ENCODE peak calls at places on chromosomes 12 and 14, in five cellular contexts. K is astrocyte of the cerebellum, R is SK-N-SH, W is astrocyte of the spinal cord, S is fibroblast of pulmonary artery. O is an unnamed sample.

GRCh38 chr12:45732936-45733335 is 3.4 kb downstream of the ARID2 start:
- DNase-seq in K (no peak), R (no peak), W (peak), S (peak), O (no peak)

GRCh38 chr12:3049596-3050314 is 27.4 kb upstream of the TSPAN9 start:
- DNase-seq in K (no peak), R (no peak), W (no peak), S (no peak), O (peak)

GRCh38 chr12:18427520-18427919 is 166.2 kb downstream of the PIK3C2G start:
- DNase-seq in K (no peak), R (no peak), W (no peak), S (no peak), O (no peak)

GRCh38 chr14:23882884-23883283 is 70.7 kb upstream of the DHRS4 start:
- DNase-seq in K (no peak), R (no peak), W (no peak), S (no peak), O (no peak)

GRCh38 chr12:123119808-123120207 is 31.1 kb downstream of the PITPNM2 start:
- DNase-seq in K (no peak), R (no peak), W (no peak), S (no peak), O (no peak)

GRCh38 chr12:12946686-12947355 is 5.1 kb downstream of the GPRC5D start:
- DNase-seq in K (no peak), R (no peak), W (no peak), S (no peak), O (no peak)

GRCh38 chr14:64201296-64201695 is 92.9 kb downstream of the ESR2 start:
- DNase-seq in K (no peak), R (no peak), W (no peak), S (no peak), O (no peak)

GRCh38 chr14:36105401-36105800 is 71.1 kb downstream of the PTCSC3 start:
- DNase-seq in K (no peak), R (no peak), W (no peak), S (no peak), O (peak)

GRCh38 chr14:50225974-50226297 is 5.4 kb downstream of the SOS2 start:
- DNase-seq in K (no peak), R (no peak), W (no peak), S (no peak), O (peak)

GRCh38 chr14:59688224-59689170 is 111.9 kb upstream of the CCDC175 start:
- DNase-seq in K (peak), R (peak), W (peak), S (peak), O (peak)

GRCh38 chr12:32217354-32218310 is 111.0 kb downstream of the BICD1 start:
- DNase-seq in K (peak), R (no peak), W (peak), S (peak), O (peak)

GRCh38 chr14:34046799-34047520 is 96.1 kb upstream of the EGLN3 start:
- DNase-seq in K (no peak), R (no peak), W (no peak), S (no peak), O (no peak)

GRCh38 chr12:70540996-70541395 is 96.2 kb downstream of the PTPRB start:
- DNase-seq in K (no peak), R (no peak), W (no peak), S (no peak), O (no peak)

GRCh38 chr12:130491421-130492357 is 154.0 kb downstream of the PIWIL1 start:
- DNase-seq in K (no peak), R (no peak), W (no peak), S (no peak), O (no peak)

GRCh38 chr12:49200882-49201594 is 12.2 kb upstream of the TUBA1A start:
- DNase-seq in K (peak), R (peak), W (peak), S (peak), O (peak)

GRCh38 chr12:131803995-131804521 is 24.1 kb upstream of the MMP17 start:
- DNase-seq in K (peak), R (no peak), W (peak), S (peak), O (no peak)

GRCh38 chr12:49784756-49785409 is 43.3 kb downstream of the NCKAP5L start:
- DNase-seq in K (no peak), R (no peak), W (peak), S (peak), O (no peak)

GRCh38 chr14:93957333-93957710 is 19.0 kb downstream of the ASB2 start:
- DNase-seq in K (no peak), R (no peak), W (no peak), S (no peak), O (no peak)

GRCh38 chr14:103189481-103190470 is 66.5 kb downstream of the TNFAIP2 start:
- DNase-seq in K (no peak), R (no peak), W (no peak), S (no peak), O (no peak)

GRCh38 chr12:11500861-11501230 is 105.5 kb upstream of the PRB2 start:
- DNase-seq in K (no peak), R (no peak), W (no peak), S (no peak), O (no peak)

GRCh38 chr12:11927311-11927935 is 143.3 kb upstream of the BCL2L14 start:
- DNase-seq in K (peak), R (no peak), W (peak), S (peak), O (no peak)

GRCh38 chr12:100767371-100767770 is 27.2 kb upstream of the ANO4 start:
- DNase-seq in K (no peak), R (no peak), W (no peak), S (no peak), O (no peak)

GRCh38 chr12:131510431-131510830 is 200.5 kb upstream of the SFSWAP start:
- DNase-seq in K (no peak), R (no peak), W (no peak), S (no peak), O (no peak)

GRCh38 chr12:53989227-53990113 is 4.5 kb downstream of the HOXC10 start:
- DNase-seq in K (no peak), R (no peak), W (peak), S (peak), O (peak)

GRCh38 chr12:4307593-4308333 is 13.2 kb upstream of the TIGAR start:
- DNase-seq in K (peak), R (peak), W (peak), S (peak), O (peak)

GRCh38 chr12:106585862-106586534 is 3.2 kb downstream of the RFX4 start:
- DNase-seq in K (no peak), R (peak), W (no peak), S (no peak), O (peak)

GRCh38 chr12:50397122-50397650 is 777 bp upstream of the FAM186A start:
- DNase-seq in K (no peak), R (no peak), W (no peak), S (peak), O (no peak)

GRCh38 chr12:93895096-93895460 is 217.9 kb downstream of the CRADD start:
- DNase-seq in K (no peak), R (no peak), W (no peak), S (peak), O (no peak)

GRCh38 chr12:95615735-95616134 is 64.5 kb upstream of the USP44 start:
- DNase-seq in K (no peak), R (no peak), W (no peak), S (peak), O (peak)

GRCh38 chr12:76250256-76250655 is 98.0 kb downstream of the BBS10 start:
- DNase-seq in K (no peak), R (no peak), W (no peak), S (no peak), O (no peak)

GRCh38 chr12:121423253-121423652 is 23.3 kb downstream of the RNF34 start:
- DNase-seq in K (no peak), R (no peak), W (no peak), S (no peak), O (no peak)

GRCh38 chr14:100824946-100825690 is 800 bp upstream of the MEG3 start:
- DNase-seq in K (no peak), R (no peak), W (no peak), S (no peak), O (no peak)
- H3K4me3 ChIP-seq in K (peak), R (no peak), W (peak), S (peak), O (peak)

GRCh38 chr14:67557118-67557517 is 24.0 kb downstream of the PLEKHH1 start:
- DNase-seq in K (no peak), R (no peak), W (no peak), S (no peak), O (no peak)

GRCh38 chr14:67557656-67558055 is 24.6 kb downstream of the PLEKHH1 start:
- DNase-seq in K (no peak), R (no peak), W (no peak), S (no peak), O (no peak)

GRCh38 chr14:67555518-67556090 is 22.5 kb downstream of the PLEKHH1 start:
- DNase-seq in K (no peak), R (no peak), W (no peak), S (no peak), O (no peak)

GRCh38 chr14:67554341-67554740 is 21.3 kb downstream of the PLEKHH1 start:
- DNase-seq in K (no peak), R (no peak), W (no peak), S (no peak), O (no peak)

DNA sequence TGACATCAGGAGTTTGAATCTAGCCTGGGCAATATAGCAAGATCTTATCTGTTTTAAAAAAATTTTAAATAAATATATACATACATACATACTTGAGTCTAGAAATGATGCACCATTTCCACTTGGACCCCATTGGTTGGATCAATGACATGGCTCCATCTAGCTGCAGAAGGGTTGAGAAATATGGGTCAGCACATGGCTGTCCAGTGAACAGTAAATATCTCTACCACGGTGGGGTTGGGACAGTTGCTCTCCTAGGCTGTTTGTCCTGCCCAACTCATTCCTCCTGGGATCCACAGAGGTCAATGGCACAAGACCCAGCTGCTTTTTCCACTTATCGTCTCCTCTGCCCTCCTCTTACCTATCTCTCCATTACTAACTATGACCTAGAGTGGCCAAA is 23.6 kb downstream of the PLEKHH1 start:
- DNase-seq in K (no peak), R (no peak), W (no peak), S (no peak), O (no peak)
- H3K4me3 ChIP-seq in K (no peak), R (no peak), W (no peak), S (no peak), O (no peak)

GRCh38 chr14:104224516-104225281 is 86.3 kb downstream of the KIF26A start:
- DNase-seq in K (no peak), R (peak), W (no peak), S (no peak), O (peak)
- H3K4me3 ChIP-seq in K (no peak), R (peak), W (no peak), S (no peak), O (peak)

DNA sequence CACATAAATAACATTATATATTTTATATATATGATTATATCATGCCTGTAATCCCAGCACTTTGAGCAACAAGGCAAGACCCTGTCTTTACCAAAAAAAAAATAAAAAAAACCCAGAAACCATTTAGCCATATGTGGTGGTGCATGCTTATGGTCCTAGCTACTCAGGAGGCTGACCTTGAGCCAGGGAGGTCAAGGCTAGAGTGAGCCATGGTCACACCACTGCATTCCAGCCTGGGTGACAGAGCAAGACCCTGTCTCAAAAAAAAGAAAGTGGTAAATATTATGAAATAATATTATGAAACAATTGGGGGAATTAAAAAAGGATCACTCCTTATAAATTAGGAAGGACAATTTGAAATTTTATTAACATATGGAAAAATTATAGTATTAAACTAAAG is 16.0 kb downstream of the RAD51B start:
- DNase-seq in K (no peak), R (no peak), W (no peak), S (no peak), O (no peak)
- H3K4me3 ChIP-seq in K (no peak), R (no peak), W (no peak), S (no peak), O (no peak)

GRCh38 chr12:26109343-26109841 is 15.4 kb downstream of the BHLHE41 start:
- DNase-seq in K (no peak), R (no peak), W (no peak), S (peak), O (no peak)
- H3K4me3 ChIP-seq in K (no peak), R (no peak), W (no peak), S (no peak), O (no peak)

GRCh38 chr14:65432361-65432948 is 19.9 kb downstream of the FUT8 start:
- DNase-seq in K (no peak), R (no peak), W (peak), S (no peak), O (no peak)

GRCh38 chr14:65431951-65432350 is 19.4 kb downstream of the FUT8 start:
- DNase-seq in K (no peak), R (no peak), W (peak), S (peak), O (no peak)

GRCh38 chr14:65433646-65434045 is 21.1 kb downstream of the FUT8 start:
- DNase-seq in K (no peak), R (no peak), W (no peak), S (no peak), O (no peak)

GRCh38 chr14:65434216-65434850 is 21.8 kb downstream of the FUT8 start:
- DNase-seq in K (no peak), R (no peak), W (no peak), S (no peak), O (no peak)

GRCh38 chr14:65433157-65433556 is 20.6 kb downstream of the FUT8 start:
- DNase-seq in K (no peak), R (no peak), W (no peak), S (no peak), O (no peak)
- H3K4me3 ChIP-seq in K (no peak), R (no peak), W (no peak), S (no peak), O (no peak)

DNA sequence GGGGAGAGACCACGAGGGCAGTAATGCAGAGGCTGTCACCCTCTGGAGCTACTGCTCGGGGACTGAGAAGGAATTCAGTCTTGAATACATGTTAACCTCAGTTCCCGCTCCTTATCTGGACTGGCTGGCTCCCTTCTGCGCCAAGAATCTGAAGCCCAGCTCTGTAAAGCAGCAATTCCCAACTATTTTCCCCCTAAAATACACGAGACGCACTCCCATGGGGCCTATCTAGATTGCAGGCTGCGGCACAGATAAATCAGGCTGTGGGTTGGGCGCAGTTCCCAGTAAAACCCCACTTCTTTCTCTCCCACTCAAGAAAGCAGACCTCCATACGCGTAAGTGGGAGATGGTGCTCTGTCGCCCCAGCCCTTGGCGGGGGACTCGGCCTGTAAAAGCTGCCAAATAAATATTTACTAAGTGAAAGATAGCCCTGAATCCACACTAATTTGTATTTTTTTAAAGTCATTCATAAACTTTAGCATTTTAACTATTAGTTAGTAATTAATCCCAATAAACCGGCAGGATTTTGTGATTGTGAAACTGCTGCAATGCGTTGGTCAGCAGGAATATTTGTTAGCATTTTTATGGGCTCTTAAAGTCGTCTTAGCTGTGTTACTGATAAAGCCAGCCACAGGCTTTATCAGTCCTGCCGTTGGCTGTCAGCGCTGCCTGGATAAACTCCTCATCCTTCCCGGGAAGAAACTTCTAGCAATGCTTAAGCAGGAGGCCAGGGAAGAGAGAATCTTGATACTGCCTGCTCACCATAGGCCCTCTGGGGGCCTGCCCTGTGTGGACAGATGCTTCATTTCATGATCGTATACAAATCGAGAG is 17.8 kb downstream of the FBXL14 start:
- DNase-seq in K (no peak), R (peak), W (peak), S (peak), O (peak)
- H3K4me3 ChIP-seq in K (no peak), R (no peak), W (no peak), S (peak), O (peak)

GRCh38 chr14:69701857-69702256 is 65.1 kb upstream of the SRSF5 start:
- DNase-seq in K (no peak), R (no peak), W (no peak), S (no peak), O (no peak)

GRCh38 chr14:69704319-69704718 is 62.6 kb upstream of the SRSF5 start:
- DNase-seq in K (no peak), R (no peak), W (no peak), S (no peak), O (no peak)

GRCh38 chr14:69701269-69701668 is 65.7 kb upstream of the SRSF5 start:
- DNase-seq in K (no peak), R (no peak), W (no peak), S (no peak), O (peak)

GRCh38 chr14:69700609-69701008 is 66.3 kb upstream of the SRSF5 start:
- DNase-seq in K (no peak), R (no peak), W (no peak), S (no peak), O (no peak)

GRCh38 chr14:69703047-69704046 is 63.6 kb upstream of the SRSF5 start:
- DNase-seq in K (no peak), R (no peak), W (no peak), S (no peak), O (no peak)
- H3K4me3 ChIP-seq in K (no peak), R (no peak), W (no peak), S (no peak), O (no peak)